ENCODE peak calls at places on chromosomes 12 and 14, in ten cellular contexts. One of them, this sample, is unnamed.

GRCh38 chr12:6538420-6539275 is 4.3 kb downstream of the GAPDH start:
- DNase-seq in CD8-positive, alpha-beta T cell: no peak
- DNase-seq in caudate nucleus: no peak
- DNase-seq in A549: peak
- DNase-seq in EL: peak
- DNase-seq in naive thymus-derived CD4-positive, alpha-beta T cell: no peak
- DNase-seq in NCI-H2171 treated with DMSO at 0.1 percent for 48 hours: peak
- DNase-seq in CD4-positive, alpha-beta T cell: no peak
- DNase-seq in GM12865: peak
- DNase-seq in NCI-H1092: no peak
- DNase-seq in this sample: peak

GRCh38 chr14:43003845-43004244 is 1397.2 kb downstream of the LRFN5 start:
- DNase-seq in CD8-positive, alpha-beta T cell: no peak
- DNase-seq in caudate nucleus: no peak
- DNase-seq in A549: no peak
- DNase-seq in EL: no peak
- DNase-seq in naive thymus-derived CD4-positive, alpha-beta T cell: no peak
- DNase-seq in NCI-H2171 treated with DMSO at 0.1 percent for 48 hours: peak
- DNase-seq in CD4-positive, alpha-beta T cell: no peak
- DNase-seq in GM12865: no peak
- DNase-seq in NCI-H1092: peak
- DNase-seq in this sample: no peak

GRCh38 chr12:105554223-105554678 is 223.8 kb downstream of the C12orf75 start:
- DNase-seq in CD8-positive, alpha-beta T cell: no peak
- DNase-seq in caudate nucleus: no peak
- DNase-seq in A549: no peak
- DNase-seq in EL: no peak
- DNase-seq in naive thymus-derived CD4-positive, alpha-beta T cell: no peak
- DNase-seq in NCI-H2171 treated with DMSO at 0.1 percent for 48 hours: no peak
- DNase-seq in CD4-positive, alpha-beta T cell: no peak
- DNase-seq in GM12865: no peak
- DNase-seq in NCI-H1092: no peak
- DNase-seq in this sample: no peak

GRCh38 chr12:95099270-95099790 is 25.9 kb upstream of the NR2C1 start:
- DNase-seq in CD8-positive, alpha-beta T cell: no peak
- DNase-seq in caudate nucleus: no peak
- DNase-seq in A549: no peak
- DNase-seq in EL: no peak
- DNase-seq in naive thymus-derived CD4-positive, alpha-beta T cell: no peak
- DNase-seq in NCI-H2171 treated with DMSO at 0.1 percent for 48 hours: no peak
- DNase-seq in CD4-positive, alpha-beta T cell: no peak
- DNase-seq in GM12865: no peak
- DNase-seq in NCI-H1092: no peak
- DNase-seq in this sample: no peak

GRCh38 chr12:51371295-51371953 is 19.8 kb downstream of the GALNT6 start:
- DNase-seq in CD8-positive, alpha-beta T cell: no peak
- DNase-seq in caudate nucleus: peak
- DNase-seq in A549: peak
- DNase-seq in EL: peak
- DNase-seq in naive thymus-derived CD4-positive, alpha-beta T cell: no peak
- DNase-seq in NCI-H2171 treated with DMSO at 0.1 percent for 48 hours: no peak
- DNase-seq in CD4-positive, alpha-beta T cell: no peak
- DNase-seq in GM12865: no peak
- DNase-seq in NCI-H1092: no peak
- DNase-seq in this sample: no peak

GRCh38 chr14:51607677-51608076 is 44.0 kb upstream of the FRMD6 start:
- DNase-seq in CD8-positive, alpha-beta T cell: no peak
- DNase-seq in caudate nucleus: no peak
- DNase-seq in A549: no peak
- DNase-seq in EL: peak
- DNase-seq in naive thymus-derived CD4-positive, alpha-beta T cell: no peak
- DNase-seq in NCI-H2171 treated with DMSO at 0.1 percent for 48 hours: no peak
- DNase-seq in CD4-positive, alpha-beta T cell: no peak
- DNase-seq in GM12865: no peak
- DNase-seq in NCI-H1092: no peak
- DNase-seq in this sample: no peak

GRCh38 chr12:45008211-45008610 is 42.7 kb downstream of the DBX2 start:
- DNase-seq in CD8-positive, alpha-beta T cell: no peak
- DNase-seq in caudate nucleus: no peak
- DNase-seq in A549: no peak
- DNase-seq in EL: no peak
- DNase-seq in naive thymus-derived CD4-positive, alpha-beta T cell: no peak
- DNase-seq in NCI-H2171 treated with DMSO at 0.1 percent for 48 hours: no peak
- DNase-seq in CD4-positive, alpha-beta T cell: no peak
- DNase-seq in GM12865: no peak
- DNase-seq in NCI-H1092: no peak
- DNase-seq in this sample: no peak

GRCh38 chr12:124188561-124189405 is 106.1 kb upstream of the RFLNA start:
- DNase-seq in CD8-positive, alpha-beta T cell: no peak
- DNase-seq in caudate nucleus: no peak
- DNase-seq in A549: no peak
- DNase-seq in EL: peak
- DNase-seq in naive thymus-derived CD4-positive, alpha-beta T cell: no peak
- DNase-seq in NCI-H2171 treated with DMSO at 0.1 percent for 48 hours: peak
- DNase-seq in CD4-positive, alpha-beta T cell: no peak
- DNase-seq in GM12865: no peak
- DNase-seq in NCI-H1092: peak
- DNase-seq in this sample: no peak

GRCh38 chr14:102903889-102904512 is 18.5 kb upstream of the AMN start:
- DNase-seq in CD8-positive, alpha-beta T cell: no peak
- DNase-seq in caudate nucleus: no peak
- DNase-seq in A549: no peak
- DNase-seq in EL: no peak
- DNase-seq in naive thymus-derived CD4-positive, alpha-beta T cell: no peak
- DNase-seq in NCI-H2171 treated with DMSO at 0.1 percent for 48 hours: no peak
- DNase-seq in CD4-positive, alpha-beta T cell: no peak
- DNase-seq in GM12865: no peak
- DNase-seq in NCI-H1092: no peak
- DNase-seq in this sample: no peak

GRCh38 chr12:106171117-106171750 is 32.5 kb upstream of the NUAK1 start:
- DNase-seq in CD8-positive, alpha-beta T cell: no peak
- DNase-seq in caudate nucleus: no peak
- DNase-seq in A549: no peak
- DNase-seq in EL: no peak
- DNase-seq in naive thymus-derived CD4-positive, alpha-beta T cell: no peak
- DNase-seq in NCI-H2171 treated with DMSO at 0.1 percent for 48 hours: peak
- DNase-seq in CD4-positive, alpha-beta T cell: no peak
- DNase-seq in GM12865: no peak
- DNase-seq in NCI-H1092: no peak
- DNase-seq in this sample: no peak

GRCh38 chr12:32595251-32595650 is 83.8 kb upstream of the DNM1L start:
- DNase-seq in CD8-positive, alpha-beta T cell: no peak
- DNase-seq in caudate nucleus: no peak
- DNase-seq in A549: no peak
- DNase-seq in EL: peak
- DNase-seq in naive thymus-derived CD4-positive, alpha-beta T cell: no peak
- DNase-seq in NCI-H2171 treated with DMSO at 0.1 percent for 48 hours: no peak
- DNase-seq in CD4-positive, alpha-beta T cell: no peak
- DNase-seq in GM12865: no peak
- DNase-seq in NCI-H1092: no peak
- DNase-seq in this sample: no peak

GRCh38 chr14:76456200-76456599 is 80.3 kb downstream of the ESRRB start:
- DNase-seq in CD8-positive, alpha-beta T cell: peak
- DNase-seq in caudate nucleus: no peak
- DNase-seq in A549: peak
- DNase-seq in EL: peak
- DNase-seq in naive thymus-derived CD4-positive, alpha-beta T cell: no peak
- DNase-seq in NCI-H2171 treated with DMSO at 0.1 percent for 48 hours: peak
- DNase-seq in CD4-positive, alpha-beta T cell: no peak
- DNase-seq in GM12865: peak
- DNase-seq in NCI-H1092: peak
- DNase-seq in this sample: no peak

GRCh38 chr14:73741386-73741875 is 27.2 kb upstream of the PNMA1 start:
- DNase-seq in CD8-positive, alpha-beta T cell: peak
- DNase-seq in caudate nucleus: no peak
- DNase-seq in A549: no peak
- DNase-seq in EL: peak
- DNase-seq in naive thymus-derived CD4-positive, alpha-beta T cell: peak
- DNase-seq in NCI-H2171 treated with DMSO at 0.1 percent for 48 hours: no peak
- DNase-seq in CD4-positive, alpha-beta T cell: peak
- DNase-seq in GM12865: peak
- DNase-seq in NCI-H1092: no peak
- DNase-seq in this sample: peak

GRCh38 chr12:119859241-119859640 is 17.9 kb downstream of the CIT start:
- DNase-seq in CD8-positive, alpha-beta T cell: no peak
- DNase-seq in caudate nucleus: no peak
- DNase-seq in A549: no peak
- DNase-seq in EL: no peak
- DNase-seq in naive thymus-derived CD4-positive, alpha-beta T cell: no peak
- DNase-seq in NCI-H2171 treated with DMSO at 0.1 percent for 48 hours: no peak
- DNase-seq in CD4-positive, alpha-beta T cell: no peak
- DNase-seq in GM12865: no peak
- DNase-seq in NCI-H1092: no peak
- DNase-seq in this sample: no peak

GRCh38 chr14:64572721-64573508 is 23.2 kb downstream of the PPP1R36 start:
- DNase-seq in CD8-positive, alpha-beta T cell: no peak
- DNase-seq in caudate nucleus: peak
- DNase-seq in A549: no peak
- DNase-seq in EL: no peak
- DNase-seq in naive thymus-derived CD4-positive, alpha-beta T cell: no peak
- DNase-seq in NCI-H2171 treated with DMSO at 0.1 percent for 48 hours: no peak
- DNase-seq in CD4-positive, alpha-beta T cell: no peak
- DNase-seq in GM12865: no peak
- DNase-seq in NCI-H1092: no peak
- DNase-seq in this sample: no peak

GRCh38 chr14:102554835-102555819 is 37.3 kb upstream of the RCOR1 start:
- DNase-seq in CD8-positive, alpha-beta T cell: peak
- DNase-seq in caudate nucleus: no peak
- DNase-seq in A549: no peak
- DNase-seq in EL: peak
- DNase-seq in naive thymus-derived CD4-positive, alpha-beta T cell: peak
- DNase-seq in NCI-H2171 treated with DMSO at 0.1 percent for 48 hours: peak
- DNase-seq in CD4-positive, alpha-beta T cell: peak
- DNase-seq in GM12865: peak
- DNase-seq in NCI-H1092: peak
- DNase-seq in this sample: peak

GRCh38 chr12:52351196-52352059 is 15.9 kb downstream of the KRT85 start:
- DNase-seq in CD8-positive, alpha-beta T cell: peak
- DNase-seq in caudate nucleus: peak
- DNase-seq in A549: no peak
- DNase-seq in EL: no peak
- DNase-seq in naive thymus-derived CD4-positive, alpha-beta T cell: peak
- DNase-seq in NCI-H2171 treated with DMSO at 0.1 percent for 48 hours: no peak
- DNase-seq in CD4-positive, alpha-beta T cell: peak
- DNase-seq in GM12865: no peak
- DNase-seq in NCI-H1092: no peak
- DNase-seq in this sample: peak

GRCh38 chr12:46701356-46701755 is 124.4 kb downstream of the SLC38A4 start:
- DNase-seq in CD8-positive, alpha-beta T cell: no peak
- DNase-seq in caudate nucleus: no peak
- DNase-seq in A549: no peak
- DNase-seq in EL: no peak
- DNase-seq in naive thymus-derived CD4-positive, alpha-beta T cell: no peak
- DNase-seq in NCI-H2171 treated with DMSO at 0.1 percent for 48 hours: no peak
- DNase-seq in CD4-positive, alpha-beta T cell: no peak
- DNase-seq in GM12865: no peak
- DNase-seq in NCI-H1092: no peak
- DNase-seq in this sample: no peak

GRCh38 chr14:105857816-105858675 is 331.7 kb downstream of the TMEM121 start:
- DNase-seq in CD8-positive, alpha-beta T cell: peak
- DNase-seq in caudate nucleus: no peak
- DNase-seq in A549: no peak
- DNase-seq in EL: no peak
- DNase-seq in naive thymus-derived CD4-positive, alpha-beta T cell: no peak
- DNase-seq in NCI-H2171 treated with DMSO at 0.1 percent for 48 hours: no peak
- DNase-seq in CD4-positive, alpha-beta T cell: peak
- DNase-seq in GM12865: no peak
- DNase-seq in NCI-H1092: no peak
- DNase-seq in this sample: peak

GRCh38 chr12:28191018-28191595 is 851 bp downstream of the CCDC91 start:
- DNase-seq in CD8-positive, alpha-beta T cell: peak
- DNase-seq in caudate nucleus: no peak
- DNase-seq in A549: peak
- DNase-seq in EL: peak
- DNase-seq in naive thymus-derived CD4-positive, alpha-beta T cell: no peak
- DNase-seq in NCI-H2171 treated with DMSO at 0.1 percent for 48 hours: no peak
- DNase-seq in CD4-positive, alpha-beta T cell: peak
- DNase-seq in GM12865: peak
- DNase-seq in NCI-H1092: no peak
- DNase-seq in this sample: peak

GRCh38 chr12:106919910-106920544 is 35.7 kb upstream of the TMEM263 start:
- DNase-seq in CD8-positive, alpha-beta T cell: no peak
- DNase-seq in caudate nucleus: no peak
- DNase-seq in A549: peak
- DNase-seq in EL: peak
- DNase-seq in naive thymus-derived CD4-positive, alpha-beta T cell: peak
- DNase-seq in NCI-H2171 treated with DMSO at 0.1 percent for 48 hours: peak
- DNase-seq in CD4-positive, alpha-beta T cell: no peak
- DNase-seq in GM12865: peak
- DNase-seq in NCI-H1092: peak
- DNase-seq in this sample: no peak

GRCh38 chr14:105065280-105066228 is at the start of gene GPR132:
- DNase-seq in CD8-positive, alpha-beta T cell: peak
- DNase-seq in caudate nucleus: no peak
- DNase-seq in A549: no peak
- DNase-seq in EL: no peak
- DNase-seq in naive thymus-derived CD4-positive, alpha-beta T cell: peak
- DNase-seq in NCI-H2171 treated with DMSO at 0.1 percent for 48 hours: no peak
- DNase-seq in CD4-positive, alpha-beta T cell: peak
- DNase-seq in GM12865: peak
- DNase-seq in NCI-H1092: no peak
- DNase-seq in this sample: peak

GRCh38 chr14:102822311-102822863 is 45.1 kb downstream of the TRAF3 start:
- DNase-seq in CD8-positive, alpha-beta T cell: no peak
- DNase-seq in caudate nucleus: no peak
- DNase-seq in A549: no peak
- DNase-seq in EL: no peak
- DNase-seq in naive thymus-derived CD4-positive, alpha-beta T cell: no peak
- DNase-seq in NCI-H2171 treated with DMSO at 0.1 percent for 48 hours: no peak
- DNase-seq in CD4-positive, alpha-beta T cell: no peak
- DNase-seq in GM12865: peak
- DNase-seq in NCI-H1092: no peak
- DNase-seq in this sample: peak

GRCh38 chr12:96192926-96193573 is 1.1 kb upstream of the ELK3 start:
- DNase-seq in CD8-positive, alpha-beta T cell: peak
- DNase-seq in caudate nucleus: no peak
- DNase-seq in A549: no peak
- DNase-seq in EL: no peak
- DNase-seq in naive thymus-derived CD4-positive, alpha-beta T cell: no peak
- DNase-seq in NCI-H2171 treated with DMSO at 0.1 percent for 48 hours: no peak
- DNase-seq in CD4-positive, alpha-beta T cell: no peak
- DNase-seq in GM12865: no peak
- DNase-seq in NCI-H1092: no peak
- DNase-seq in this sample: no peak

GRCh38 chr12:114392909-114393308 is 13.0 kb downstream of the TBX5 start:
- DNase-seq in CD8-positive, alpha-beta T cell: no peak
- DNase-seq in caudate nucleus: no peak
- DNase-seq in A549: no peak
- DNase-seq in EL: no peak
- DNase-seq in naive thymus-derived CD4-positive, alpha-beta T cell: no peak
- DNase-seq in NCI-H2171 treated with DMSO at 0.1 percent for 48 hours: no peak
- DNase-seq in CD4-positive, alpha-beta T cell: no peak
- DNase-seq in GM12865: no peak
- DNase-seq in NCI-H1092: no peak
- DNase-seq in this sample: no peak